ENCODE peak calls at places on chromosomes 7 and 10, in seven cellular contexts. One of them, this sample, is unnamed.

GRCh38 chr7:104963991-104964385 is 50.0 kb upstream of the KMT2E start:
- DNase-seq in H9: no peak
- DNase-seq in fibroblast of lung: peak; percentile 81
- DNase-seq in neural progenitor cell: no peak
- DNase-seq in A549: peak; percentile 74
- DNase-seq in IMR-90: peak; percentile 96
- DNase-seq in GM23338: no peak
- DNase-seq in this sample: no peak

GRCh38 chr10:84574101-84574500 is 245.7 kb downstream of the CCSER2 start:
- DNase-seq in fibroblast of lung: no peak
- DNase-seq in neural progenitor cell: no peak
- DNase-seq in IMR-90: no peak
- DNase-seq in H9: no peak
- DNase-seq in GM23338: peak; percentile 34
- DNase-seq in A549: peak; percentile 7
- DNase-seq in this sample: no peak

GRCh38 chr7:108196004-108196403 is 65.8 kb upstream of the LAMB4 start:
- DNase-seq in IMR-90: no peak
- DNase-seq in GM23338: no peak
- DNase-seq in fibroblast of lung: peak; percentile 31
- DNase-seq in neural progenitor cell: no peak
- DNase-seq in H9: no peak
- DNase-seq in A549: no peak
- DNase-seq in this sample: no peak

GRCh38 chr7:26995664-26996063 is 100.1 kb downstream of the HOXA1 start:
- DNase-seq in neural progenitor cell: no peak
- DNase-seq in H9: no peak
- DNase-seq in GM23338: peak; percentile 14
- DNase-seq in IMR-90: no peak
- DNase-seq in A549: no peak
- DNase-seq in fibroblast of lung: no peak
- DNase-seq in this sample: peak; percentile 31

GRCh38 chr7:49866910-49867309 is 93.5 kb downstream of the VWC2 start:
- DNase-seq in GM23338: peak; percentile 9
- DNase-seq in neural progenitor cell: no peak
- DNase-seq in H9: no peak
- DNase-seq in fibroblast of lung: no peak
- DNase-seq in A549: no peak
- DNase-seq in IMR-90: no peak
- DNase-seq in this sample: no peak

GRCh38 chr7:107501593-107501992 is 31.7 kb downstream of the GPR22 start:
- DNase-seq in GM23338: peak; percentile 54
- DNase-seq in A549: peak; percentile 59
- DNase-seq in fibroblast of lung: peak; percentile 60
- DNase-seq in neural progenitor cell: peak; percentile 35
- DNase-seq in IMR-90: peak; percentile 41
- DNase-seq in H9: no peak
- DNase-seq in this sample: no peak

GRCh38 chr7:143382126-143382790 is 1.1 kb downstream of the ZYX start:
- DNase-seq in A549: no peak
- DNase-seq in IMR-90: no peak
- DNase-seq in H9: no peak
- DNase-seq in fibroblast of lung: no peak
- DNase-seq in neural progenitor cell: no peak
- DNase-seq in GM23338: no peak
- DNase-seq in this sample: no peak

GRCh38 chr7:24668922-24669635 is 88.2 kb downstream of the GSDME start:
- DNase-seq in A549: peak; percentile 32
- DNase-seq in fibroblast of lung: peak; percentile 21
- DNase-seq in IMR-90: peak; percentile 38
- DNase-seq in GM23338: no peak
- DNase-seq in neural progenitor cell: no peak
- DNase-seq in H9: no peak
- DNase-seq in this sample: no peak

GRCh38 chr7:35550831-35551230 is 144.1 kb downstream of the HERPUD2 start:
- DNase-seq in A549: no peak
- DNase-seq in GM23338: no peak
- DNase-seq in IMR-90: no peak
- DNase-seq in fibroblast of lung: no peak
- DNase-seq in neural progenitor cell: no peak
- DNase-seq in H9: no peak
- DNase-seq in this sample: no peak

GRCh38 chr10:15265076-15265475 is 96.6 kb upstream of the NMT2 start:
- DNase-seq in fibroblast of lung: no peak
- DNase-seq in GM23338: no peak
- DNase-seq in A549: no peak
- DNase-seq in neural progenitor cell: no peak
- DNase-seq in H9: no peak
- DNase-seq in IMR-90: no peak
- DNase-seq in this sample: no peak

GRCh38 chr7:1918881-1919525 is 248.9 kb downstream of the ELFN1 start:
- DNase-seq in A549: no peak
- DNase-seq in IMR-90: no peak
- DNase-seq in neural progenitor cell: no peak
- DNase-seq in H9: no peak
- DNase-seq in GM23338: no peak
- DNase-seq in fibroblast of lung: no peak
- DNase-seq in this sample: no peak

GRCh38 chr7:30682131-30683083 is at the start of gene CRHR2:
- DNase-seq in fibroblast of lung: no peak
- DNase-seq in IMR-90: no peak
- DNase-seq in H9: peak; percentile 70
- DNase-seq in A549: no peak
- DNase-seq in GM23338: peak; percentile 76
- DNase-seq in neural progenitor cell: peak; percentile 78
- DNase-seq in this sample: no peak

GRCh38 chr7:30430300-30430699 is 48.3 kb downstream of the NOD1 start:
- DNase-seq in fibroblast of lung: no peak
- DNase-seq in A549: peak; percentile 64
- DNase-seq in GM23338: no peak
- DNase-seq in neural progenitor cell: no peak
- DNase-seq in IMR-90: no peak
- DNase-seq in H9: no peak
- DNase-seq in this sample: no peak

GRCh38 chr7:101009629-101010028 is 10.3 kb upstream of the MUC17 start:
- DNase-seq in GM23338: no peak
- DNase-seq in H9: no peak
- DNase-seq in fibroblast of lung: no peak
- DNase-seq in IMR-90: no peak
- DNase-seq in neural progenitor cell: no peak
- DNase-seq in A549: no peak
- DNase-seq in this sample: no peak

GRCh38 chr7:111076205-111076604 is 14.7 kb upstream of the LRRN3 start:
- DNase-seq in GM23338: no peak
- DNase-seq in H9: no peak
- DNase-seq in IMR-90: peak; percentile 74
- DNase-seq in fibroblast of lung: no peak
- DNase-seq in A549: no peak
- DNase-seq in neural progenitor cell: no peak
- DNase-seq in this sample: no peak

GRCh38 chr7:18829518-18830252 is 287.8 kb downstream of the TWIST1 start:
- DNase-seq in IMR-90: peak; percentile 68
- DNase-seq in A549: no peak
- DNase-seq in neural progenitor cell: no peak
- DNase-seq in H9: no peak
- DNase-seq in GM23338: no peak
- DNase-seq in fibroblast of lung: peak; percentile 73
- DNase-seq in this sample: no peak

GRCh38 chr10:82742478-82742877 is 867.5 kb downstream of the NRG3 start:
- DNase-seq in GM23338: peak; percentile 2
- DNase-seq in IMR-90: no peak
- DNase-seq in fibroblast of lung: peak; percentile 11
- DNase-seq in H9: no peak
- DNase-seq in neural progenitor cell: no peak
- DNase-seq in A549: peak; percentile 13
- DNase-seq in this sample: no peak

GRCh38 chr10:74810087-74810486 is 16.3 kb upstream of the KAT6B start:
- DNase-seq in neural progenitor cell: no peak
- DNase-seq in IMR-90: no peak
- DNase-seq in fibroblast of lung: no peak
- DNase-seq in GM23338: no peak
- DNase-seq in H9: no peak
- DNase-seq in A549: no peak
- DNase-seq in this sample: no peak

GRCh38 chr7:24401628-24402593 is 117.9 kb downstream of the NPY start:
- DNase-seq in GM23338: no peak
- DNase-seq in fibroblast of lung: peak; percentile 58
- DNase-seq in neural progenitor cell: no peak
- DNase-seq in H9: no peak
- DNase-seq in A549: peak; percentile 30
- DNase-seq in IMR-90: peak; percentile 40
- DNase-seq in this sample: no peak

GRCh38 chr10:19728376-19728775 is 87.9 kb upstream of the PLXDC2 start:
- DNase-seq in IMR-90: no peak
- DNase-seq in H9: no peak
- DNase-seq in fibroblast of lung: no peak
- DNase-seq in A549: no peak
- DNase-seq in GM23338: no peak
- DNase-seq in neural progenitor cell: no peak
- DNase-seq in this sample: no peak

GRCh38 chr7:132130497-132130896 is 445.8 kb downstream of the PLXNA4 start:
- DNase-seq in GM23338: no peak
- DNase-seq in H9: no peak
- DNase-seq in A549: no peak
- DNase-seq in fibroblast of lung: no peak
- DNase-seq in IMR-90: no peak
- DNase-seq in neural progenitor cell: no peak
- DNase-seq in this sample: no peak

GRCh38 chr7:10708447-10708846 is 265.2 kb upstream of the PHF14 start:
- DNase-seq in A549: peak; percentile 43
- DNase-seq in IMR-90: no peak
- DNase-seq in fibroblast of lung: peak; percentile 4
- DNase-seq in GM23338: peak; percentile 73
- DNase-seq in H9: peak; percentile 52
- DNase-seq in neural progenitor cell: peak; percentile 78
- DNase-seq in this sample: no peak

GRCh38 chr7:51304729-51305128 is 11.9 kb downstream of the COBL start:
- DNase-seq in fibroblast of lung: no peak
- DNase-seq in A549: no peak
- DNase-seq in neural progenitor cell: no peak
- DNase-seq in GM23338: no peak
- DNase-seq in H9: no peak
- DNase-seq in IMR-90: no peak
- DNase-seq in this sample: no peak

GRCh38 chr7:156064921-156065386 is 252.7 kb upstream of the SHH start:
- DNase-seq in H9: no peak
- DNase-seq in fibroblast of lung: peak; percentile 8
- DNase-seq in neural progenitor cell: no peak
- DNase-seq in IMR-90: peak; percentile 5
- DNase-seq in GM23338: no peak
- DNase-seq in A549: peak; percentile 9
- DNase-seq in this sample: peak; percentile 51

GRCh38 chr7:2032876-2033407 is 199.8 kb downstream of the MAD1L1 start:
- DNase-seq in H9: no peak
- DNase-seq in GM23338: no peak
- DNase-seq in A549: no peak
- DNase-seq in IMR-90: no peak
- DNase-seq in neural progenitor cell: no peak
- DNase-seq in fibroblast of lung: no peak
- DNase-seq in this sample: no peak

GRCh38 chr10:37975407-37975991 is 948 bp downstream of the ZNF25 start:
- DNase-seq in H9: no peak
- DNase-seq in fibroblast of lung: peak; percentile 34
- DNase-seq in GM23338: peak; percentile 0
- DNase-seq in neural progenitor cell: no peak
- DNase-seq in IMR-90: peak; percentile 38
- DNase-seq in A549: peak; percentile 37
- DNase-seq in this sample: no peak

GRCh38 chr10:17867056-17867455 is 57.9 kb downstream of the MRC1 start:
- DNase-seq in A549: no peak
- DNase-seq in GM23338: no peak
- DNase-seq in fibroblast of lung: no peak
- DNase-seq in H9: no peak
- DNase-seq in IMR-90: no peak
- DNase-seq in neural progenitor cell: no peak
- DNase-seq in this sample: no peak

GRCh38 chr10:1211844-1212570 is 155.8 kb downstream of the WDR37 start:
- DNase-seq in fibroblast of lung: no peak
- DNase-seq in neural progenitor cell: no peak
- DNase-seq in GM23338: no peak
- DNase-seq in H9: no peak
- DNase-seq in A549: no peak
- DNase-seq in IMR-90: no peak
- DNase-seq in this sample: no peak

GRCh38 chr7:128838981-128839731 is 8.9 kb downstream of the FLNC start:
- DNase-seq in GM23338: no peak
- DNase-seq in H9: no peak
- DNase-seq in fibroblast of lung: no peak
- DNase-seq in neural progenitor cell: no peak
- DNase-seq in A549: no peak
- DNase-seq in IMR-90: no peak
- DNase-seq in this sample: no peak

GRCh38 chr7:46603780-46604725 is 683.0 kb upstream of the IGFBP3 start:
- DNase-seq in A549: no peak
- DNase-seq in neural progenitor cell: no peak
- DNase-seq in fibroblast of lung: peak; percentile 95
- DNase-seq in GM23338: no peak
- DNase-seq in H9: no peak
- DNase-seq in IMR-90: peak; percentile 33
- DNase-seq in this sample: no peak

GRCh38 chr10:34704526-34705184 is 110.4 kb downstream of the PARD3 start:
- DNase-seq in IMR-90: no peak
- DNase-seq in A549: no peak
- DNase-seq in fibroblast of lung: no peak
- DNase-seq in neural progenitor cell: no peak
- DNase-seq in H9: no peak
- DNase-seq in GM23338: no peak
- DNase-seq in this sample: no peak
- H3K4me2 ChIP-seq in IMR-90: peak overlapping the region; percentile 59
- H3K4me2 ChIP-seq in A549: peak overlapping the region; percentile 59
- H3K4me2 ChIP-seq in fibroblast of lung: no peak overlapping the region
- H3K4me2 ChIP-seq in neural progenitor cell: no peak overlapping the region
- H3K4me2 ChIP-seq in H9: no peak overlapping the region
- H3K4me2 ChIP-seq in GM23338: no peak overlapping the region
- H3K4me2 ChIP-seq in this sample: no peak overlapping the region

GRCh38 chr7:74002474-74003017 is 25.4 kb upstream of the ELN start:
- DNase-seq in fibroblast of lung: peak; percentile 60
- DNase-seq in IMR-90: peak; percentile 78
- DNase-seq in H9: no peak
- DNase-seq in A549: peak; percentile 68
- DNase-seq in GM23338: no peak
- DNase-seq in neural progenitor cell: no peak
- DNase-seq in this sample: peak; percentile 76
- H3K4me2 ChIP-seq in fibroblast of lung: no peak overlapping the region
- H3K4me2 ChIP-seq in IMR-90: no peak overlapping the region
- H3K4me2 ChIP-seq in H9: no peak overlapping the region
- H3K4me2 ChIP-seq in A549: peak overlapping the region; percentile 72
- H3K4me2 ChIP-seq in GM23338: no peak overlapping the region
- H3K4me2 ChIP-seq in neural progenitor cell: no peak overlapping the region
- H3K4me2 ChIP-seq in this sample: peak overlapping the region; percentile 74

GRCh38 chr7:44347546-44348114 is 22.2 kb upstream of the CAMK2B start:
- DNase-seq in H9: no peak
- DNase-seq in GM23338: no peak
- DNase-seq in IMR-90: no peak
- DNase-seq in fibroblast of lung: no peak
- DNase-seq in neural progenitor cell: no peak
- DNase-seq in A549: no peak
- DNase-seq in this sample: no peak
- H3K4me2 ChIP-seq in H9: no peak overlapping the region
- H3K4me2 ChIP-seq in GM23338: no peak overlapping the region
- H3K4me2 ChIP-seq in IMR-90: no peak overlapping the region
- H3K4me2 ChIP-seq in fibroblast of lung: no peak overlapping the region
- H3K4me2 ChIP-seq in neural progenitor cell: no peak overlapping the region
- H3K4me2 ChIP-seq in A549: no peak overlapping the region
- H3K4me2 ChIP-seq in this sample: no peak overlapping the region

GRCh38 chr7:47991270-47991669 is 11.9 kb upstream of the HUS1 start:
- DNase-seq in A549: no peak
- DNase-seq in fibroblast of lung: no peak
- DNase-seq in GM23338: no peak
- DNase-seq in neural progenitor cell: no peak
- DNase-seq in H9: no peak
- DNase-seq in IMR-90: no peak
- DNase-seq in this sample: no peak
- H3K4me2 ChIP-seq in A549: no peak overlapping the region
- H3K4me2 ChIP-seq in fibroblast of lung: no peak overlapping the region
- H3K4me2 ChIP-seq in GM23338: peak overlapping the region; percentile 72
- H3K4me2 ChIP-seq in neural progenitor cell: peak overlapping the region; percentile 73
- H3K4me2 ChIP-seq in H9: peak overlapping the region; percentile 63
- H3K4me2 ChIP-seq in IMR-90: peak overlapping the region; percentile 61
- H3K4me2 ChIP-seq in this sample: peak overlapping the region; percentile 77